ENCODE peak calls at places on chromosome 14, in eight cellular contexts. P is adrenal gland; U is AG09319; G is mucosa of descending colon; S is CD8-positive, alpha-beta T cell; D is pancreas; N is nephron progenitor cell; F is heart left ventricle. Q is an unnamed sample.

GRCh38 chr14:100146548-100147091 is 12.8 kb downstream of the DEGS2 start:
- DNase-seq in P (no peak), U (no peak), G (peak; percentile 78), S (peak; percentile 13), D (no peak), N (no peak), F (no peak), Q (no peak)

GRCh38 chr14:43872752-43873655 is 634.1 kb downstream of the FSCB start:
- DNase-seq in P (no peak), U (no peak), G (no peak), S (no peak), D (no peak), N (no peak), F (no peak), Q (no peak)

GRCh38 chr14:74905595-74906142 is 17.4 kb downstream of the RPS6KL1 start:
- DNase-seq in P (peak; percentile 72), U (no peak), G (peak; percentile 82), S (peak; percentile 76), D (peak; percentile 78), N (peak; percentile 86), F (peak; percentile 75), Q (peak; percentile 80)

GRCh38 chr14:23028800-23029199 is 5.9 kb downstream of the PSMB5 start:
- DNase-seq in P (no peak), U (no peak), G (no peak), S (no peak), D (no peak), N (no peak), F (no peak), Q (no peak)

GRCh38 chr14:87615822-87616679 is 376.9 kb downstream of the GALC start:
- DNase-seq in P (peak; percentile 45), U (no peak), G (peak; percentile 17), S (no peak), D (peak; percentile 47), N (peak; percentile 72), F (peak; percentile 32), Q (peak; percentile 46)

GRCh38 chr14:76810525-76810924 is 2.2 kb downstream of the ANGEL1 start:
- DNase-seq in P (no peak), U (no peak), G (no peak), S (no peak), D (no peak), N (no peak), F (no peak), Q (no peak)

GRCh38 chr14:68401855-68402254 is 391.0 kb downstream of the ZFP36L1 start:
- DNase-seq in P (no peak), U (no peak), G (no peak), S (no peak), D (no peak), N (no peak), F (no peak), Q (peak; percentile 61)

GRCh38 chr14:37655418-37655817 is 60.0 kb downstream of the TTC6 start:
- DNase-seq in P (no peak), U (no peak), G (no peak), S (no peak), D (no peak), N (no peak), F (no peak), Q (no peak)

GRCh38 chr14:35789651-35790050 is 19.4 kb downstream of the RALGAPA1 start:
- DNase-seq in P (no peak), U (no peak), G (no peak), S (no peak), D (no peak), N (no peak), F (no peak), Q (no peak)

GRCh38 chr14:27528328-27528727 is 930.5 kb upstream of the NOVA1 start:
- DNase-seq in P (no peak), U (no peak), G (no peak), S (no peak), D (no peak), N (peak; percentile 9), F (no peak), Q (no peak)

GRCh38 chr14:63134801-63135200 is 69.4 kb upstream of the RHOJ start:
- DNase-seq in P (no peak), U (no peak), G (no peak), S (no peak), D (no peak), N (no peak), F (no peak), Q (no peak)

GRCh38 chr14:59358105-59358504 is 107.1 kb downstream of the GPR135 start:
- DNase-seq in P (no peak), U (peak; percentile 83), G (no peak), S (no peak), D (no peak), N (no peak), F (peak; percentile 76), Q (no peak)

GRCh38 chr14:80776657-80777056 is 164.9 kb downstream of the CEP128 start:
- DNase-seq in P (no peak), U (no peak), G (no peak), S (no peak), D (no peak), N (no peak), F (no peak), Q (no peak)

GRCh38 chr14:71403673-71404072 is 496.4 kb downstream of the PCNX1 start:
- DNase-seq in P (no peak), U (no peak), G (no peak), S (no peak), D (no peak), N (no peak), F (no peak), Q (peak; percentile 27)

GRCh38 chr14:76133103-76133502 is 18.6 kb upstream of the GPATCH2L start:
- DNase-seq in P (no peak), U (no peak), G (no peak), S (no peak), D (no peak), N (peak; percentile 70), F (no peak), Q (peak; percentile 61)

GRCh38 chr14:100031506-100032281 is 33.5 kb upstream of the EVL start:
- DNase-seq in P (peak; percentile 74), U (peak; percentile 89), G (no peak), S (no peak), D (no peak), N (no peak), F (no peak), Q (no peak)

DNA sequence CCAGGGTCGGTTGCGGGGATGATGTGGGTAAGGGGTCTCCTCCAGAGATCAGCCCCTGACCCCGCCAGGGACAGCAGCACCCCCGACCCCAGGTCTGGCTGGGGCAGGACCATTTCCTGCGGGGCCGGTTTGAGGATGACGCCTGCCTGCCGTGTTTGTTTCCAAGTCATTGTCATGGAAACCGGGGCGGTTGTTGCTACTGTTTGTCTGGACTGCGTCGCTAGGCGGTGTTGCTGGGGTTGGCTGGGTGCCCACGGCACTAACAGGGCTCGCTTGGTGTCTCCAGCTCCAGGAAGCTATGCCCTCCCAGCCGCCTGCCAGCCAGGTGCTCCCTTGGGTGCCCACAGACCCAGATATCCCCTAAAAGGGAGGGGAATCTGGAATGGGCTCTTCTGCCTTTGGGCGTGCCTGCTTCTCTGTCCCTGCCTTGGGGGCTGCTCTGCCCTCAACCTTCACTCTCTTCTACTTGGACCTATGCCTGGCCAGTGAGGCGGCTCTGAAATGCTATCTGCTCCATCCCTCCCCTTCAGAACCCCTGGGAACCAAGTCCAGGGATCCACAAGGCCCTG is 4.7 kb upstream of the CRIP1 start:
- DNase-seq in P (peak; percentile 94), U (peak; percentile 94), G (peak; percentile 95), S (peak; percentile 94), D (peak; percentile 98), N (peak; percentile 78), F (peak; percentile 96), Q (peak; percentile 95)
- TF ChIP-seq CTCF in P (peak; percentile 20), U (no peak), G (no peak), S (no peak), D (no peak), N (no peak), F (no peak), Q (no peak)

GRCh38 chr14:52268191-52269061 is 928 bp downstream of the PTGDR start:
- DNase-seq in P (no peak), U (no peak), G (peak; percentile 61), S (no peak), D (no peak), N (peak; percentile 59), F (peak; percentile 22), Q (no peak)
- TF ChIP-seq CTCF in P (no peak), U (no peak), G (no peak), S (no peak), D (no peak), N (no peak), F (no peak), Q (no peak)

DNA sequence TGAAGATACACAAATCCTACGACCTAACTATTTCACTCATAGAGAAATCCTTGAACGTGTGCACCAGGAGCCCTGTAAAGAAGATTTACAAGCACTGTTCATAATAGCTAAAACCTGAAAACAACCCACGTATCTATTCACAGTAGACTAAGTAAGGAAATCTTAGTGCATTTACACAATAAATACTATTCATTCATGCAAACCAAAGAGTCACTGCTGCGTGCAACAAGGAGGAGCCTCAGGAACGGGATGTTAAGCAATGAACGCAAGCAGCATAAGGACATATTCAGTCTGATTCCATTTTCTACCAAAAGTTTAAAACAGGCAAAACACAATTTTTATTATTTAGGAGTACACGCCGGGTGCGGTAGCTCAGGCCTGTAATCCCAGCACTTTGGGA is 176.6 kb downstream of the TTC7B start:
- DNase-seq in P (no peak), U (no peak), G (no peak), S (no peak), D (no peak), N (no peak), F (no peak), Q (no peak)
- TF ChIP-seq CTCF in P (no peak), U (no peak), G (no peak), S (no peak), D (no peak), N (no peak), F (no peak), Q (no peak)

GRCh38 chr14:26163761-26164160 is 434.1 kb downstream of the NOVA1 start:
- DNase-seq in P (no peak), U (no peak), G (no peak), S (no peak), D (no peak), N (no peak), F (no peak), Q (no peak)
- TF ChIP-seq CTCF in P (peak; percentile 40), U (peak; percentile 41), G (no peak), S (no peak), D (no peak), N (peak; percentile 45), F (no peak), Q (no peak)

GRCh38 chr14:104149617-104150141 is 11.3 kb downstream of the KIF26A start:
- DNase-seq in P (peak; percentile 47), U (no peak), G (no peak), S (no peak), D (peak; percentile 47), N (peak; percentile 71), F (peak; percentile 55), Q (no peak)

GRCh38 chr14:104151028-104151385 is 12.6 kb downstream of the KIF26A start:
- DNase-seq in P (no peak), U (no peak), G (no peak), S (no peak), D (no peak), N (no peak), F (no peak), Q (no peak)

GRCh38 chr14:104149278-104149595 is 10.8 kb downstream of the KIF26A start:
- DNase-seq in P (no peak), U (no peak), G (no peak), S (no peak), D (peak; percentile 32), N (no peak), F (no peak), Q (no peak)

GRCh38 chr14:104151546-104152245 is 13.3 kb downstream of the KIF26A start:
- DNase-seq in P (no peak), U (no peak), G (no peak), S (no peak), D (peak; percentile 90), N (no peak), F (no peak), Q (no peak)

GRCh38 chr14:104150201-104151027 is 12.0 kb downstream of the KIF26A start:
- DNase-seq in P (no peak), U (peak; percentile 23), G (no peak), S (no peak), D (peak; percentile 67), N (peak; percentile 75), F (no peak), Q (no peak)
- TF ChIP-seq CTCF in P (peak; percentile 22), U (peak; percentile 8), G (no peak), S (no peak), D (no peak), N (peak; percentile 39), F (peak; percentile 29), Q (no peak)

Q was measured in GM20000.